ENCODE peak calls at places on chromosomes 3 and 15, in four cellular contexts. E, U, H and T are unnamed samples.

GRCh38 chr15:33215941-33216872 is 21.7 kb upstream of the FMN1 start:
- DNase-seq in E (peak), U (peak), H (peak), T (no peak)

GRCh38 chr3:156834435-156834834 is 8.3 kb downstream of the LEKR1 start:
- DNase-seq in E (no peak), U (no peak), H (no peak), T (no peak)

GRCh38 chr3:171810278-171811058 is at the start of gene PLD1:
- DNase-seq in E (peak), U (peak), H (peak), T (peak)

GRCh38 chr15:83304861-83305661 is 20.6 kb upstream of the BNC1 start:
- DNase-seq in E (no peak), U (peak), H (no peak), T (no peak)

GRCh38 chr15:38996111-38996541 is 431.5 kb upstream of the RASGRP1 start:
- DNase-seq in E (peak), U (peak), H (no peak), T (no peak)

GRCh38 chr15:92772626-92773244 is 117.2 kb upstream of the FAM174B start:
- DNase-seq in E (no peak), U (no peak), H (no peak), T (no peak)

GRCh38 chr15:72284781-72285180 is 12.4 kb upstream of the PARP6 start:
- DNase-seq in E (no peak), U (no peak), H (no peak), T (no peak)

GRCh38 chr3:127406309-127407025 is 118.6 kb upstream of the PRR20G start:
- DNase-seq in E (no peak), U (peak), H (no peak), T (peak)

GRCh38 chr15:33693166-33693830 is 275.0 kb upstream of the CHRM5 start:
- DNase-seq in E (no peak), U (no peak), H (no peak), T (no peak)

GRCh38 chr3:39052613-39053012 is 797 bp downstream of the WDR48 start:
- DNase-seq in E (no peak), U (peak), H (no peak), T (no peak)